ENCODE peak calls at places on chromosome 6, in nine cellular contexts. G is Peyer's patch; S is astrocyte; R is fibroblast of lung; X is CD8-positive, alpha-beta T cell; N is cardiac muscle cell; T is ascending aorta; I is stomach; L is fibroblast of the aortic adventitia. D is an unnamed sample.

GRCh38 chr6:37538107-37538506 is 38.4 kb upstream of the CCDC167 start:
- DNase-seq in X (no peak), L (no peak), G (no peak), R (no peak), S (no peak), T (no peak), I (no peak), N (no peak), D (peak; percentile 71)

GRCh38 chr6:110387986-110388385 is 27.4 kb downstream of the DDO start:
- DNase-seq in X (no peak), I (no peak), N (no peak), R (no peak), S (no peak), G (no peak), T (no peak), L (no peak), D (no peak)

GRCh38 chr6:118263929-118264486 is 284.1 kb upstream of the PLN start:
- DNase-seq in S (peak; percentile 8), I (no peak), G (no peak), T (no peak), X (no peak), R (peak; percentile 29), L (peak; percentile 30), N (peak; percentile 58), D (peak; percentile 34)

GRCh38 chr6:9456241-9456658 is 958.6 kb downstream of the TFAP2A start:
- DNase-seq in N (no peak), X (no peak), T (no peak), I (no peak), S (no peak), G (no peak), L (no peak), R (no peak), D (no peak)

GRCh38 chr6:143427109-143427817 is 23.2 kb downstream of the ADAT2 start:
- DNase-seq in X (peak; percentile 80), R (peak; percentile 84), S (peak; percentile 77), G (peak; percentile 60), N (peak; percentile 86), I (peak; percentile 69), T (no peak), L (peak; percentile 85), D (peak; percentile 78)

GRCh38 chr6:146850238-146850896 is 251.6 kb downstream of the ADGB start:
- DNase-seq in N (peak; percentile 80), X (no peak), I (no peak), R (peak; percentile 98), S (peak; percentile 97), G (no peak), L (peak; percentile 70), T (no peak), D (peak; percentile 54)

GRCh38 chr6:128806274-128806673 is 76.7 kb upstream of the LAMA2 start:
- DNase-seq in L (peak; percentile 26), S (no peak), X (no peak), N (peak; percentile 66), I (no peak), G (no peak), R (no peak), T (no peak), D (peak; percentile 68)

GRCh38 chr6:50965495-50965894 is 146.8 kb downstream of the TFAP2B start:
- DNase-seq in N (no peak), S (no peak), X (no peak), I (no peak), T (no peak), G (no peak), R (no peak), L (no peak), D (no peak)

GRCh38 chr6:158863646-158864045 is 44.5 kb upstream of the EZR start:
- DNase-seq in R (peak; percentile 78), G (no peak), S (peak; percentile 64), N (no peak), I (no peak), L (peak; percentile 33), X (no peak), T (no peak), D (no peak)

GRCh38 chr6:168376811-168377480 is 57.4 kb upstream of the DACT2 start:
- DNase-seq in T (no peak), L (no peak), R (no peak), G (no peak), N (no peak), S (no peak), I (no peak), X (no peak), D (no peak)

GRCh38 chr6:44037847-44038542 is 89.3 kb downstream of the MRPL14 start:
- DNase-seq in I (no peak), R (no peak), T (no peak), N (no peak), S (no peak), G (no peak), L (no peak), X (no peak), D (no peak)

GRCh38 chr6:55925292-55925691 is 49.9 kb upstream of the BMP5 start:
- DNase-seq in G (no peak), T (no peak), N (peak; percentile 56), X (no peak), R (peak; percentile 90), L (peak; percentile 84), I (no peak), S (peak; percentile 89), D (peak; percentile 89)

GRCh38 chr6:149896491-149896890 is 1.4 kb downstream of the RAET1E start:
- DNase-seq in R (peak; percentile 44), T (no peak), N (peak; percentile 27), G (no peak), L (peak; percentile 16), S (peak; percentile 27), X (no peak), I (no peak), D (peak; percentile 40)
- H3K4me3 ChIP-seq in R (no peak overlapping the region), T (peak overlapping the region; percentile 47), N (no peak overlapping the region), G (no peak overlapping the region), L (peak overlapping the region; percentile 59), S (no peak overlapping the region), X (no peak overlapping the region), I (no peak overlapping the region), D (no peak overlapping the region)

GRCh38 chr6:154937306-154938244 is 57.5 kb upstream of the TIAM2 start:
- DNase-seq in L (peak; percentile 48), T (no peak), I (no peak), G (no peak), R (peak; percentile 58), N (no peak), X (no peak), S (peak; percentile 56), D (no peak)
- TF ChIP-seq CTCF in L (peak; percentile 30), T (no peak), I (no peak), G (no peak), R (no peak), N (no peak), X (no peak), S (no peak), D (no peak)

DNA sequence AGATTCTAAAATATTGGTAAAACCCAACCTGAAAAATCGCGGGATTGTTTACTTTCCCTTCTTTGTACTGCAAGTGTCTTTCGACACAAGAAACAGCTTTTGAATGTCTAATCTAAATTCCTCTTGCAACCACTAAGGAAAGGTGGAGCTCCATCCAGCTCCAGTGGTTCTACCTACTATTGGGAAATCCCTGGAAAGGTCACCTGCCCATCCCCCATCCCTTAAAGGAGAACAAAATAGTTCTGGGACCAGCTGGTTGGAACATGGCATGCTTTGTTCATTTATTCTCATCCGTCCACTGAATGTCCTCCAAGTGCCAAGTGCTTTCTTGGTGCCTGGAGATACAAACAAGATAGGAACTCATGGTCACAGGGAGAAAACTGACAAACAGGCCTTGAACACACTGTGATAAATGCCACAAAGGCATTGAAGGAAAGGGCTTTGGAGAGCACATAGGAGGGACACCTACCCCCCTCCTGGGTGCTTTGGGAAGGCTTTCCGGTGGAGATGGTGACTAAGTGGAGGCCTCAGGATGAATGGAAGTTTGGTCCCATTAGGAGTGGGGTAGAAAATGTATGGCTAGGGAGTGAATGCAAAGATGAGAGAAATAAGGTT is 2.3 kb upstream of the CITED2 start:
- DNase-seq in X (no peak), R (peak; percentile 68), G (no peak), N (peak; percentile 78), L (peak; percentile 79), I (peak; percentile 82), S (peak; percentile 55), T (no peak), D (peak; percentile 70)
- H3K4me3 ChIP-seq in X (no peak overlapping the region), R (peak overlapping the region; percentile 68), G (no peak overlapping the region), N (peak overlapping the region; percentile 99), L (peak overlapping the region; percentile 82), I (peak overlapping the region; percentile 93), S (peak overlapping the region; percentile 98), T (peak overlapping the region; percentile 75), D (peak overlapping the region; percentile 97)

GRCh38 chr6:26250806-26251075 is 114.3 kb upstream of the BTN3A2 start:
- DNase-seq in S (no peak), R (no peak), L (peak; percentile 66), N (peak; percentile 63), X (no peak), I (no peak), G (peak; percentile 33), T (no peak), D (peak; percentile 60)

GRCh38 chr6:26251354-26252081 is 113.5 kb upstream of the BTN3A2 start:
- DNase-seq in L (peak; percentile 93), I (peak; percentile 57), N (peak; percentile 94), X (peak; percentile 77), S (peak; percentile 92), R (peak; percentile 94), G (peak; percentile 66), T (peak; percentile 19), D (peak; percentile 91)

GRCh38 chr6:26249709-26249958 is 115.4 kb upstream of the BTN3A2 start:
- DNase-seq in R (no peak), S (no peak), G (no peak), L (no peak), N (no peak), I (no peak), X (no peak), T (no peak), D (no peak)

GRCh38 chr6:26246553-26246952 is 118.4 kb upstream of the BTN3A2 start:
- DNase-seq in T (no peak), S (no peak), N (no peak), G (no peak), L (no peak), X (no peak), I (no peak), R (no peak), D (no peak)

GRCh38 chr6:26249959-26250805 is 114.8 kb upstream of the BTN3A2 start:
- DNase-seq in N (peak; percentile 71), T (no peak), X (peak; percentile 82), G (peak; percentile 82), I (peak; percentile 59), L (peak; percentile 69), S (peak; percentile 74), R (peak; percentile 84), D (peak; percentile 89)
- TF ChIP-seq CTCF in N (peak; percentile 41), T (no peak), X (peak; percentile 57), G (peak; percentile 67), I (no peak), L (peak; percentile 28), S (peak; percentile 33), R (peak; percentile 35), D (peak; percentile 69)

D was measured in epithelial cell of esophagus.